ENCODE peak calls at places on chromosomes 11 and 22, in five cellular contexts. C, F, R, W and U are unnamed samples. For H3K4me1, the result is how much of the 10 kb centered on the place peaks cover.

GRCh38 chr11:69277074-69277809 is 16.7 kb upstream of the MYEOV start:
- DNase-seq in C (no peak), F (no peak), R (no peak), W (no peak), U (no peak)

GRCh38 chr11:68338041-68338800 is 25.8 kb downstream of the LRP5 start:
- DNase-seq in C (peak), F (no peak), R (no peak), W (no peak), U (no peak)

GRCh38 chr11:61489833-61490585 is 18.5 kb upstream of the LRRC10B start:
- DNase-seq in C (peak), F (peak), R (no peak), W (no peak), U (no peak)

GRCh38 chr11:65611758-65612603 is 2.0 kb downstream of the MAP3K11 start:
- DNase-seq in C (peak), F (no peak), R (no peak), W (no peak), U (no peak)

GRCh38 chr22:29117799-29118477 is 45.1 kb downstream of the KREMEN1 start:
- DNase-seq in C (peak), F (no peak), R (no peak), W (no peak), U (no peak)

GRCh38 chr11:7251836-7252682 is at the start of gene SYT9:
- DNase-seq in C (no peak), F (peak), R (no peak), W (no peak), U (no peak)

GRCh38 chr22:29979645-29980303 is 96.8 kb downstream of the MTMR3 start:
- DNase-seq in C (no peak), F (no peak), R (no peak), W (no peak), U (no peak)

GRCh38 chr11:68735125-68735524 is 16.2 kb downstream of the TESMIN start:
- DNase-seq in C (no peak), F (no peak), R (no peak), W (no peak), U (no peak)

GRCh38 chr22:47406180-47406723 is 643.8 kb downstream of the TBC1D22A start:
- DNase-seq in C (no peak), F (no peak), R (no peak), W (no peak), U (no peak)

GRCh38 chr11:117868815-117869642 is 7.4 kb downstream of the FXYD6 start:
- DNase-seq in C (no peak), F (peak), R (no peak), W (no peak), U (no peak)

GRCh38 chr22:37501610-37502341 is 15.6 kb upstream of the MFNG start:
- DNase-seq in C (peak), F (no peak), R (no peak), W (no peak), U (no peak)

GRCh38 chr11:61756452-61757212 is 4.2 kb downstream of the MYRF start:
- DNase-seq in C (peak), F (no peak), R (no peak), W (no peak), U (no peak)

GRCh38 chr11:66687831-66688281 is 10.2 kb upstream of the RBM4B start:
- DNase-seq in C (no peak), F (no peak), R (no peak), W (no peak), U (no peak)

GRCh38 chr22:25754527-25755202 is 12.7 kb downstream of the MYO18B start:
- DNase-seq in C (peak), F (no peak), R (peak), W (no peak), U (no peak)

GRCh38 chr11:36409152-36409713 is 100.8 kb downstream of the TRAF6 start:
- DNase-seq in C (peak), F (no peak), R (no peak), W (peak), U (no peak)

GRCh38 chr22:46457502-46458488 is 79.6 kb downstream of the CELSR1 start:
- DNase-seq in C (peak), F (no peak), R (no peak), W (no peak), U (no peak)

GRCh38 chr11:11972148-11972547 is 36.3 kb downstream of the DKK3 start:
- DNase-seq in C (no peak), F (no peak), R (no peak), W (no peak), U (no peak)

GRCh38 chr11:45097721-45098493 is 48.5 kb upstream of the PRDM11 start:
- DNase-seq in C (peak), F (peak), R (peak), W (peak), U (peak)

GRCh38 chr22:27839261-27839660 is 37.7 kb upstream of the MN1 start:
- DNase-seq in C (no peak), F (no peak), R (no peak), W (no peak), U (no peak)

GRCh38 chr11:28144808-28145207 is 36.6 kb downstream of the METTL15 start:
- DNase-seq in C (peak), F (no peak), R (no peak), W (peak), U (no peak)

GRCh38 chr11:102111787-102112653 is 1.8 kb downstream of the YAP1 start:
- DNase-seq in C (peak), F (no peak), R (no peak), W (no peak), U (no peak)
- H3K4me1 ChIP-seq in C (under half), F (half or more), R (under half), W (under half), U (under half)

GRCh38 chr11:20134991-20135736 is 25.1 kb downstream of the DBX1 start:
- DNase-seq in C (no peak), F (no peak), R (no peak), W (no peak), U (no peak)
- H3K27ac ChIP-seq in C (no peak), F (no peak), R (no peak), W (no peak), U (no peak)

GRCh38 chr11:116835042-116835772 is 2.2 kb downstream of the APOA1 start:
- DNase-seq in C (no peak), F (peak), R (no peak), W (peak), U (peak)

GRCh38 chr11:116836648-116837023 is 786 bp downstream of the APOA1 start:
- DNase-seq in C (no peak), F (no peak), R (no peak), W (no peak), U (no peak)

GRCh38 chr11:116835791-116836647 is 1.4 kb downstream of the APOA1 start:
- DNase-seq in C (peak), F (peak), R (peak), W (peak), U (peak)

GRCh38 chr11:116838321-116839084 is 1.1 kb upstream of the APOA1 start:
- DNase-seq in C (no peak), F (no peak), R (no peak), W (no peak), U (no peak)

DNA sequence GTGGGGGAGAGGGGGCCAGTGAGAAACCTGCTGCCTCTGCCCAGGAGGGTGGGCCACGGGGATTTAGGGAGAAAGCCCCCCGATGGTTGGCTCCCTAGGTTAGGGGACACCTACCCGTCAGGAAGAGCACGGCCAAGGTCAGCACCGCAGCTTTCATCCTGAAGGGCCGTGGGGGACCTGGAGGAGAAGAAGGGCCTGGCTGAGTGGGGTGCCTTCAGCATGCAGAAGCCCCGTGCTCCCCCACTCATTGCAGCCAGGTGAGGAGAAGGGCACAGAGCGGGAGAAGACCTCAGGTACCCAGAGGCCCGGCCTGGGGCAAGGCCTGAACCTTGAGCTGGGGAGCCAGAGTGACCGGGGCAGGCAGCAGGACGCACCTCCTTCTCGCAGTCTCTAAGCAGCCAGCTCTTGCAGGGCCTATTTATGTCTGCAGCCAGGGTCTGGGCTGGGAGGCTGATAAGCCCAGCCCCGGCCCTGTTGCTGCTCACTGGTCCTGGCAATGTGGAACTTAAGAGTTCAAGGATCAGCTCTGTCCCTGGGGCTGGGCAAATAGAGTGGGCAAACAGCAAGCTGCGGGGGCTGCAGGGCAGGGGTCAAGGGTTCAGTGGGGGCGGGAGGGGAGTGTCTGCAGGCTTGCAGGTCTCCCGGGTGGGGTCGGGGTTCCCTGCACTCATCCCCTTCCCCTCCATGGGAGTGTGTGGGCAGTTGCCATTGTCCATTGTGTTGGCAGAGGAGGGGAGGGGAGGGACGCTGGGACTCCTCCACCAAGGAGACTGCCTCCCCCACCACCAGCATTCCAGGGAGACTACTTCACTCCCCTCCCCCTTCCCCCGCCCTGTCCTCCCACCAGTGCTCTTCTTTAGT is at the start of gene APOA1:
- DNase-seq in C (no peak), F (peak), R (no peak), W (no peak), U (no peak)
- H3K4me1 ChIP-seq in C (under half), F (under half), R (under half), W (under half), U (under half)

DNA sequence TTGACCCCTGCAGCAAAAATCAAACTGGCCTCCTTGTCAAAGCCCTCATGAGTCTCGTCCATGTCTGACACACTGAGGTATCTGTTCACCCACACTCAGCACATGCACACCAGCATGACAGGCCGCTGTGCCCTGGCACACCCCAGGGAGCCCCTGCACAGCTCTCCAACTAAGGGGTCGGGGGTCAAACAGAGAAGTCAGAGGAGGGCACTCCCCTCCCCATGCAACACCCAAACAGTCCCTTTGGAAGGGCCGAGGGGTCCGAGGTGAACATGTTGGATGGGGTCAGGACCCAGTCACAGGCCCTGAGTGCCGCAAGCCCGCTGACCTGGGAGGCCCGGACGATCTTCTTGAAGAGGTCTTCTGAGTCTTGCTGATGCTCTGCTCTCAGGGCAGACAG is 14.6 kb downstream of the SUN2 start:
- DNase-seq in C (no peak), F (no peak), R (no peak), W (no peak), U (no peak)
- H3K27ac ChIP-seq in C (no peak), F (no peak), R (no peak), W (no peak), U (peak)

GRCh38 chr11:17403977-17404759 is 15.7 kb upstream of the KCNJ11 start:
- DNase-seq in C (no peak), F (no peak), R (no peak), W (peak), U (no peak)

GRCh38 chr11:17402486-17402885 is 14.0 kb upstream of the KCNJ11 start:
- DNase-seq in C (no peak), F (no peak), R (no peak), W (no peak), U (no peak)

GRCh38 chr11:17401316-17401715 is 12.9 kb upstream of the KCNJ11 start:
- DNase-seq in C (no peak), F (no peak), R (no peak), W (no peak), U (no peak)

GRCh38 chr11:17400048-17400775 is 11.8 kb upstream of the KCNJ11 start:
- DNase-seq in C (no peak), F (no peak), R (no peak), W (peak), U (no peak)

GRCh38 chr11:17401841-17402240 is 13.4 kb upstream of the KCNJ11 start:
- DNase-seq in C (no peak), F (no peak), R (no peak), W (no peak), U (no peak)
- H3K4me1 ChIP-seq in C (under half), F (under half), R (under half), W (under half), U (under half)

GRCh38 chr11:108593910-108594434 is 404 bp upstream of the EXPH5 start:
- DNase-seq in C (no peak), F (no peak), R (no peak), W (no peak), U (no peak)

GRCh38 chr11:108601150-108601549 is 7.6 kb upstream of the EXPH5 start:
- DNase-seq in C (peak), F (no peak), R (no peak), W (no peak), U (no peak)

GRCh38 chr11:108596701-108597100 is 3.1 kb upstream of the EXPH5 start:
- DNase-seq in C (no peak), F (no peak), R (no peak), W (no peak), U (no peak)

GRCh38 chr11:108599978-108600377 is 6.4 kb upstream of the EXPH5 start:
- DNase-seq in C (no peak), F (no peak), R (no peak), W (no peak), U (no peak)

GRCh38 chr11:108597736-108598355 is 4.3 kb upstream of the EXPH5 start:
- DNase-seq in C (no peak), F (no peak), R (no peak), W (no peak), U (no peak)
- H3K27ac ChIP-seq in C (no peak), F (no peak), R (no peak), W (no peak), U (no peak)

GRCh38 chr11:105829084-105829483 is 193.0 kb downstream of the MSANTD4 start:
- DNase-seq in C (no peak), F (no peak), R (no peak), W (peak), U (no peak)
- H3K4me1 ChIP-seq in C (under half), F (under half), R (under half), W (under half), U (under half)